ENCODE peak calls at places on chromosomes 6 and 20, in eight cellular contexts. One of them, this sample, is unnamed.

GRCh38 chr6:86477510-86478166 is 459.7 kb upstream of the HTR1E start:
- DNase-seq in fibroblast of mammary gland: no peak
- DNase-seq in Peyer's patch: no peak
- DNase-seq in Calu3: no peak
- DNase-seq in BE2C: no peak
- DNase-seq in esophagus muscularis mucosa: no peak
- DNase-seq in nephron progenitor cell: peak; percentile 5
- DNase-seq in fibroblast of lung: no peak
- DNase-seq in this sample: no peak

GRCh38 chr6:37283786-37284185 is 25.8 kb upstream of the TMEM217 start:
- DNase-seq in Peyer's patch: no peak
- DNase-seq in esophagus muscularis mucosa: peak; percentile 93
- DNase-seq in Calu3: no peak
- DNase-seq in BE2C: no peak
- DNase-seq in fibroblast of mammary gland: no peak
- DNase-seq in fibroblast of lung: no peak
- DNase-seq in nephron progenitor cell: no peak
- DNase-seq in this sample: no peak

GRCh38 chr6:14025160-14025559 is 92.4 kb upstream of the CD83 start:
- DNase-seq in Calu3: no peak
- DNase-seq in Peyer's patch: no peak
- DNase-seq in fibroblast of lung: no peak
- DNase-seq in fibroblast of mammary gland: no peak
- DNase-seq in esophagus muscularis mucosa: no peak
- DNase-seq in nephron progenitor cell: no peak
- DNase-seq in BE2C: no peak
- DNase-seq in this sample: no peak

GRCh38 chr20:23966927-23967615 is 21.5 kb downstream of the GGTLC1 start:
- DNase-seq in fibroblast of mammary gland: no peak
- DNase-seq in fibroblast of lung: no peak
- DNase-seq in nephron progenitor cell: no peak
- DNase-seq in Peyer's patch: no peak
- DNase-seq in esophagus muscularis mucosa: peak; percentile 62
- DNase-seq in BE2C: no peak
- DNase-seq in Calu3: no peak
- DNase-seq in this sample: no peak

GRCh38 chr6:114049367-114049966 is 78.5 kb upstream of the HDAC2 start:
- DNase-seq in fibroblast of mammary gland: no peak
- DNase-seq in fibroblast of lung: no peak
- DNase-seq in Calu3: peak; percentile 34
- DNase-seq in Peyer's patch: no peak
- DNase-seq in esophagus muscularis mucosa: no peak
- DNase-seq in BE2C: no peak
- DNase-seq in nephron progenitor cell: no peak
- DNase-seq in this sample: no peak

GRCh38 chr6:148822819-148823218 is 76.0 kb downstream of the UST start:
- DNase-seq in fibroblast of lung: no peak
- DNase-seq in esophagus muscularis mucosa: no peak
- DNase-seq in nephron progenitor cell: no peak
- DNase-seq in Calu3: no peak
- DNase-seq in BE2C: no peak
- DNase-seq in Peyer's patch: no peak
- DNase-seq in fibroblast of mammary gland: no peak
- DNase-seq in this sample: no peak

GRCh38 chr6:67541591-67541990 is 1093.5 kb upstream of the ADGRB3 start:
- DNase-seq in Calu3: no peak
- DNase-seq in Peyer's patch: no peak
- DNase-seq in nephron progenitor cell: no peak
- DNase-seq in fibroblast of mammary gland: peak; percentile 57
- DNase-seq in fibroblast of lung: peak; percentile 80
- DNase-seq in esophagus muscularis mucosa: no peak
- DNase-seq in BE2C: no peak
- DNase-seq in this sample: no peak

GRCh38 chr6:158642097-158642601 is 2.4 kb downstream of the DYNLT1 start:
- DNase-seq in Calu3: peak; percentile 52
- DNase-seq in BE2C: peak; percentile 79
- DNase-seq in fibroblast of lung: peak; percentile 92
- DNase-seq in esophagus muscularis mucosa: peak; percentile 91
- DNase-seq in fibroblast of mammary gland: peak; percentile 97
- DNase-seq in nephron progenitor cell: no peak
- DNase-seq in Peyer's patch: no peak
- DNase-seq in this sample: no peak

GRCh38 chr20:36153754-36154695 is 515 bp upstream of the EPB41L1 start:
- DNase-seq in Calu3: peak; percentile 93
- DNase-seq in fibroblast of mammary gland: peak; percentile 39
- DNase-seq in fibroblast of lung: peak; percentile 49
- DNase-seq in BE2C: peak; percentile 96
- DNase-seq in nephron progenitor cell: peak; percentile 88
- DNase-seq in Peyer's patch: peak; percentile 39
- DNase-seq in esophagus muscularis mucosa: no peak
- DNase-seq in this sample: peak; percentile 91

GRCh38 chr6:160102956-160103824 is 18.4 kb upstream of the SLC22A1 start:
- DNase-seq in Peyer's patch: no peak
- DNase-seq in BE2C: peak; percentile 40
- DNase-seq in nephron progenitor cell: no peak
- DNase-seq in Calu3: peak; percentile 26
- DNase-seq in esophagus muscularis mucosa: no peak
- DNase-seq in fibroblast of lung: peak; percentile 21
- DNase-seq in fibroblast of mammary gland: peak; percentile 54
- DNase-seq in this sample: peak; percentile 31

GRCh38 chr20:64205611-64206026 is 41.4 kb downstream of the MYT1 start:
- DNase-seq in nephron progenitor cell: no peak
- DNase-seq in esophagus muscularis mucosa: no peak
- DNase-seq in fibroblast of mammary gland: no peak
- DNase-seq in Peyer's patch: no peak
- DNase-seq in fibroblast of lung: no peak
- DNase-seq in BE2C: no peak
- DNase-seq in Calu3: no peak
- DNase-seq in this sample: no peak

GRCh38 chr6:53770690-53771320 is 24.0 kb upstream of the LRRC1 start:
- DNase-seq in nephron progenitor cell: no peak
- DNase-seq in Peyer's patch: no peak
- DNase-seq in BE2C: no peak
- DNase-seq in fibroblast of lung: no peak
- DNase-seq in Calu3: no peak
- DNase-seq in esophagus muscularis mucosa: no peak
- DNase-seq in fibroblast of mammary gland: no peak
- DNase-seq in this sample: no peak

GRCh38 chr6:21595265-21595950 is 1.9 kb downstream of the SOX4 start:
- DNase-seq in Calu3: peak; percentile 64
- DNase-seq in fibroblast of mammary gland: peak; percentile 14
- DNase-seq in Peyer's patch: no peak
- DNase-seq in esophagus muscularis mucosa: no peak
- DNase-seq in BE2C: peak; percentile 33
- DNase-seq in fibroblast of lung: no peak
- DNase-seq in nephron progenitor cell: peak; percentile 42
- DNase-seq in this sample: no peak

GRCh38 chr20:43904195-43904594 is 10.5 kb upstream of the TOX2 start:
- DNase-seq in fibroblast of mammary gland: no peak
- DNase-seq in nephron progenitor cell: no peak
- DNase-seq in BE2C: no peak
- DNase-seq in Peyer's patch: no peak
- DNase-seq in Calu3: peak; percentile 67
- DNase-seq in esophagus muscularis mucosa: peak; percentile 42
- DNase-seq in fibroblast of lung: no peak
- DNase-seq in this sample: no peak

GRCh38 chr20:33332905-33333456 is 50.0 kb downstream of the BPIFB1 start:
- DNase-seq in Calu3: no peak
- DNase-seq in esophagus muscularis mucosa: no peak
- DNase-seq in BE2C: no peak
- DNase-seq in fibroblast of lung: no peak
- DNase-seq in fibroblast of mammary gland: no peak
- DNase-seq in Peyer's patch: no peak
- DNase-seq in nephron progenitor cell: no peak
- DNase-seq in this sample: no peak

GRCh38 chr20:13342469-13343242 is 121.6 kb downstream of the ISM1 start:
- DNase-seq in fibroblast of mammary gland: no peak
- DNase-seq in nephron progenitor cell: no peak
- DNase-seq in Peyer's patch: no peak
- DNase-seq in BE2C: no peak
- DNase-seq in fibroblast of lung: peak; percentile 42
- DNase-seq in Calu3: no peak
- DNase-seq in esophagus muscularis mucosa: no peak
- DNase-seq in this sample: no peak

GRCh38 chr6:68343901-68344300 is 291.2 kb upstream of the ADGRB3 start:
- DNase-seq in Calu3: peak; percentile 3
- DNase-seq in BE2C: peak; percentile 75
- DNase-seq in fibroblast of mammary gland: peak; percentile 35
- DNase-seq in fibroblast of lung: peak; percentile 72
- DNase-seq in nephron progenitor cell: peak; percentile 37
- DNase-seq in esophagus muscularis mucosa: no peak
- DNase-seq in Peyer's patch: no peak
- DNase-seq in this sample: peak; percentile 48

DNA sequence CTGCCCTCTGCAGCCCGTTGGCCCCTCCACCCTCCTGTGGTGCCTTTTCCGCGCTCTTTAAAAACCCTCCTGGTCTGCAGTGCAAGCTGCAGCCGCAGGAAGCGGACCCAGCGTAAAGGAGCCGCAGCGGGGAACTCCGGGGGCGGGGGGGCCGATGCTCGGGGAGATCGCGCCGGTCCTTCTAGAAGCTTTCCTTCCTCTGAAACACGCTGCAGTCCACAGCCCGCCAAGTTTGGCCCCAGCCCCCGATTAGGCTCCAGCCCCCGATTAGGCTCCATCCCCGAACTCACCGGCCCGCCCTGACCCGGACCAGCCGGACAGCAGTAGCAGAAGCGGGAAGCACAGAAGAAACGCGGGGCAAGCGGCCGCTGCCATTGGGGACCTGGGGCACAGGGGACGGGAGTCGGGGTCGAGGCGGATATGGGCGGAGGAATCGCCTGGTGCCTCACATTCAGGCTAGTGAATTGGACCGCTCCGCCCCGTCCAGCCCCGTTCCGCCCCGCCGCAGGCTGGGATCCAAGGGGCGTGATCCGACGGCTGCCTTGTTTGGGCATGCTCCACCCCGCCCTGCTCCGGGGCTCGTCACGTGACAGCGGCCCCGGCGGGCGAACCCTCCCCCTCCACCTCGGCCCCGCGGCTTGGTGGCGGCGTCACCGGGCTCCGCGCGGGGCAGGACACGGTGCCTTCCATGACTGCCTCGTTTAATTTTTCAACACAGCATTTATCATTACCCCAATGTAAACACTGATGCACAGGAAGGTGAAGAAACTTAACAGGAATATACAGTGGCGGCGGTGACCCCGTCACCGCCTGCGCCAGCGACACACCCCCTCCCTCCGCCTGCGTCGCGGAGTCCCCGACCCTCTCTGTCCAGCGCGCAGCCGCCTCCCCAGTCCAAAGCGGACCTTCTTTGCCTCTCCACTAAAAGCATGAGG is 20.3 kb downstream of the RAET1L start:
- DNase-seq in Peyer's patch: peak; percentile 92
- DNase-seq in esophagus muscularis mucosa: peak; percentile 95
- DNase-seq in nephron progenitor cell: peak; percentile 96
- DNase-seq in fibroblast of lung: peak; percentile 80
- DNase-seq in fibroblast of mammary gland: peak; percentile 81
- DNase-seq in BE2C: peak; percentile 95
- DNase-seq in Calu3: peak; percentile 93
- DNase-seq in this sample: peak; percentile 94
- TF ChIP-seq CTCF in Peyer's patch: no peak
- TF ChIP-seq CTCF in esophagus muscularis mucosa: no peak
- TF ChIP-seq CTCF in nephron progenitor cell: no peak
- TF ChIP-seq CTCF in fibroblast of lung: no peak
- TF ChIP-seq CTCF in fibroblast of mammary gland: no peak
- TF ChIP-seq CTCF in BE2C: no peak
- TF ChIP-seq CTCF in Calu3: no peak
- TF ChIP-seq CTCF in this sample: peak; percentile 10

DNA sequence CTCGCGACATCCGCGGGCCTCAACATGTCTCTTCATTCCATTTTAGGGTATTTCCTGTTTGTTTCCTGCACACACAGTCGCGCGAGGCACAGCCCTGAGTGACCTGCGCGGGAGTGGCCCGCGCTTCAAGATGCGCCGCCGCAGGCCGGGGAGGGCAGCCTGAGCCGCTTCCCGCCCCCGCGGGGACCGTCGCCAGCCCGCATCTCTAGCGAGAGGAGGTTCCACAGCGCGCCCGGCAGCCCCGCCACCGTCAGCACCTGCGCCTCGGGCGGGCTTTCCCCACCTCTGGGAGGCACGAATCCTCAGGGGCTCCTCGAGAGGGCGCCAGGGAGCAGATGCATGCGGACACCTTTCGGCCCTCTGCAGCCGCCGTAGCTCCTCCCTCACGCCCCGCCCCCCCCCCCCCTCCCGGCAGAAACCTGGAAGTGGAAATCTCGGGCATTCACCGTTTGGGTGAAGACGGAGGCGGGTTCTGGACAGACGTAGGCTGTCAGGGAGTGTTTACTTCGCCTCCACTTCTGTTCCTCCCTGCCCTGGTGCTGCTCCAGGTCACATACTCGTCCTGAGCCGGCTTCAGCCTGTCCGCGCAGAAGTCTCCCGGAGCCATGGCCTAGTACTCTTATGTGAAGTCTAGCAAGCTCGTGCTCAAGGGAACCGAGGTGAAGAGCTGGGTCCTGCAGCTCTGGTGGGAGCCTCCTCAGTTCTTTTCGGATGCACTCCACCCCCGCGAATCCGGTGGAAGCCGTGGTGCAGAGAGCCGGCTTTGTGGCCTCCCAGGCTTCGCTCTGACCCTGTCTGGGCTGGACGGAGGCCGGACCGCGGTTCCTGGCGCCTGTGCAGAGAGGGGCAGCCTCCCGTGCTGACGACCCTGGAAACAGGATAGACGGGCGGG is 880.5 kb upstream of the DEFB115 start:
- DNase-seq in esophagus muscularis mucosa: peak; percentile 96
- DNase-seq in fibroblast of lung: peak; percentile 83
- DNase-seq in Calu3: peak; percentile 98
- DNase-seq in fibroblast of mammary gland: peak; percentile 72
- DNase-seq in Peyer's patch: peak; percentile 75
- DNase-seq in BE2C: peak; percentile 88
- DNase-seq in nephron progenitor cell: no peak
- DNase-seq in this sample: peak; percentile 90
- TF ChIP-seq CTCF in esophagus muscularis mucosa: peak; percentile 78
- TF ChIP-seq CTCF in fibroblast of lung: peak; percentile 55
- TF ChIP-seq CTCF in Calu3: peak; percentile 96
- TF ChIP-seq CTCF in fibroblast of mammary gland: peak; percentile 36
- TF ChIP-seq CTCF in Peyer's patch: peak; percentile 89
- TF ChIP-seq CTCF in BE2C: peak; percentile 58
- TF ChIP-seq CTCF in nephron progenitor cell: no peak
- TF ChIP-seq CTCF in this sample: peak; percentile 74

GRCh38 chr6:126170875-126171489 is 168.9 kb upstream of the CENPW start:
- DNase-seq in fibroblast of lung: peak; percentile 34
- DNase-seq in Calu3: peak; percentile 17
- DNase-seq in BE2C: peak; percentile 49
- DNase-seq in esophagus muscularis mucosa: peak; percentile 21
- DNase-seq in nephron progenitor cell: no peak
- DNase-seq in Peyer's patch: no peak
- DNase-seq in fibroblast of mammary gland: peak; percentile 38
- DNase-seq in this sample: no peak
- TF ChIP-seq CTCF in fibroblast of lung: peak; percentile 55
- TF ChIP-seq CTCF in Calu3: peak; percentile 51
- TF ChIP-seq CTCF in BE2C: peak; percentile 71
- TF ChIP-seq CTCF in esophagus muscularis mucosa: no peak
- TF ChIP-seq CTCF in nephron progenitor cell: peak; percentile 13
- TF ChIP-seq CTCF in Peyer's patch: peak; percentile 34
- TF ChIP-seq CTCF in fibroblast of mammary gland: peak; percentile 58
- TF ChIP-seq CTCF in this sample: peak; percentile 70

DNA sequence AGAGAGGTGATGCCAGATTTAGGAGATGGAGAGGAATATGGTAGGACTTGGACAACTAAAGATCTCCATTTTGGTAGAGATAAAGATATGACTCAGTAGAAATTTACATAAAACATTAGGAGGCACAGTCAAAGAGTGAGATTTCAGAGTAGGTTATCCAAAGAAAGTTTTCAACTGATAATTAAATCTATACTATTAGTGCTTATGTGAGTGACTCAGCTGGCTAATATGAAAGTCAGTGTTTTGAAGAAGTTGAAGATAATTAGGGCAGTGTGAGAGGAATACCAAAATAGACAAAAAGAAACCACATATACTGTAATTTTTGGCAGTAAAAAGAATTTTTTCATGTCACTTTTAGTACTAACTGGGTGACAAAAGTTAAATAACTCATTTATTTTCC is 712.8 kb upstream of the HS3ST5 start:
- DNase-seq in Peyer's patch: no peak
- DNase-seq in fibroblast of lung: no peak
- DNase-seq in Calu3: no peak
- DNase-seq in esophagus muscularis mucosa: no peak
- DNase-seq in fibroblast of mammary gland: no peak
- DNase-seq in BE2C: no peak
- DNase-seq in nephron progenitor cell: no peak
- DNase-seq in this sample: no peak
- TF ChIP-seq CTCF in Peyer's patch: no peak
- TF ChIP-seq CTCF in fibroblast of lung: no peak
- TF ChIP-seq CTCF in Calu3: no peak
- TF ChIP-seq CTCF in esophagus muscularis mucosa: no peak
- TF ChIP-seq CTCF in fibroblast of mammary gland: no peak
- TF ChIP-seq CTCF in BE2C: no peak
- TF ChIP-seq CTCF in nephron progenitor cell: no peak
- TF ChIP-seq CTCF in this sample: no peak